ENCODE peak calls at places on chromosomes 5 and 9, in six cellular contexts. T is Peyer's patch, X is endothelial cell of umbilical vein, M is K562, Q is body of pancreas, N is heart left ventricle. W is an unnamed sample.

GRCh38 chr9:84711936-84712335 is 42.4 kb downstream of the NTRK2 start:
- DNase-seq in T (no peak), X (no peak), M (no peak), Q (peak; percentile 53), N (no peak), W (no peak)

GRCh38 chr9:136941231-136942111 is 3.1 kb downstream of the FBXW5 start:
- DNase-seq in T (no peak), X (no peak), M (no peak), Q (no peak), N (no peak), W (no peak)

GRCh38 chr5:68544091-68544655 is 328.6 kb downstream of the PIK3R1 start:
- DNase-seq in T (no peak), X (no peak), M (no peak), Q (no peak), N (no peak), W (no peak)

GRCh38 chr9:136527131-136527530 is 18.7 kb downstream of the NOTCH1 start:
- DNase-seq in T (no peak), X (no peak), M (no peak), Q (no peak), N (no peak), W (no peak)

GRCh38 chr5:179326176-179326997 is 18.9 kb downstream of the ADAMTS2 start:
- DNase-seq in T (peak; percentile 60), X (no peak), M (peak; percentile 81), Q (peak; percentile 48), N (peak; percentile 65), W (peak; percentile 86)

GRCh38 chr9:132990781-132991180 is 12.3 kb downstream of the GFI1B start:
- DNase-seq in T (no peak), X (no peak), M (no peak), Q (no peak), N (no peak), W (no peak)

GRCh38 chr5:43627028-43627427 is 24.0 kb downstream of the NNT start:
- DNase-seq in T (no peak), X (peak; percentile 48), M (peak; percentile 53), Q (peak; percentile 17), N (peak; percentile 31), W (peak; percentile 23)

GRCh38 chr9:100426532-100427365 is at the start of gene MSANTD3:
- DNase-seq in T (peak; percentile 74), X (peak; percentile 84), M (peak; percentile 91), Q (peak; percentile 70), N (peak; percentile 67), W (peak; percentile 51)

GRCh38 chr9:135647897-135648296 is 8.6 kb upstream of the GLT6D1 start:
- DNase-seq in T (no peak), X (no peak), M (no peak), Q (no peak), N (no peak), W (no peak)

GRCh38 chr9:108565651-108566378 is 290.0 kb downstream of the ACTL7B start:
- DNase-seq in T (peak; percentile 66), X (peak; percentile 75), M (peak; percentile 70), Q (peak; percentile 66), N (peak; percentile 48), W (peak; percentile 38)

GRCh38 chr9:129834489-129835127 is 467 bp downstream of the C9orf78 start:
- DNase-seq in T (peak; percentile 66), X (no peak), M (no peak), Q (no peak), N (no peak), W (no peak)

GRCh38 chr5:168592014-168592368 is 12.8 kb upstream of the PANK3 start:
- DNase-seq in T (no peak), X (no peak), M (no peak), Q (peak; percentile 79), N (no peak), W (no peak)

GRCh38 chr5:14038341-14038959 is 94.0 kb upstream of the DNAH5 start:
- DNase-seq in T (no peak), X (peak; percentile 72), M (no peak), Q (no peak), N (no peak), W (no peak)

GRCh38 chr5:109529520-109529919 is 119.7 kb upstream of the PJA2 start:
- DNase-seq in T (no peak), X (no peak), M (no peak), Q (peak; percentile 63), N (peak; percentile 27), W (no peak)

GRCh38 chr5:142151436-142152382 is 43.1 kb downstream of the NDFIP1 start:
- DNase-seq in T (peak; percentile 73), X (peak; percentile 83), M (peak; percentile 61), Q (peak; percentile 40), N (peak; percentile 63), W (peak; percentile 27)

GRCh38 chr9:121503443-121503842 is 3.8 kb upstream of the GGTA1 start:
- DNase-seq in T (no peak), X (no peak), M (no peak), Q (no peak), N (no peak), W (no peak)

GRCh38 chr9:80556631-80557030 is 984.9 kb downstream of the TLE4 start:
- DNase-seq in T (no peak), X (no peak), M (no peak), Q (no peak), N (no peak), W (no peak)

DNA sequence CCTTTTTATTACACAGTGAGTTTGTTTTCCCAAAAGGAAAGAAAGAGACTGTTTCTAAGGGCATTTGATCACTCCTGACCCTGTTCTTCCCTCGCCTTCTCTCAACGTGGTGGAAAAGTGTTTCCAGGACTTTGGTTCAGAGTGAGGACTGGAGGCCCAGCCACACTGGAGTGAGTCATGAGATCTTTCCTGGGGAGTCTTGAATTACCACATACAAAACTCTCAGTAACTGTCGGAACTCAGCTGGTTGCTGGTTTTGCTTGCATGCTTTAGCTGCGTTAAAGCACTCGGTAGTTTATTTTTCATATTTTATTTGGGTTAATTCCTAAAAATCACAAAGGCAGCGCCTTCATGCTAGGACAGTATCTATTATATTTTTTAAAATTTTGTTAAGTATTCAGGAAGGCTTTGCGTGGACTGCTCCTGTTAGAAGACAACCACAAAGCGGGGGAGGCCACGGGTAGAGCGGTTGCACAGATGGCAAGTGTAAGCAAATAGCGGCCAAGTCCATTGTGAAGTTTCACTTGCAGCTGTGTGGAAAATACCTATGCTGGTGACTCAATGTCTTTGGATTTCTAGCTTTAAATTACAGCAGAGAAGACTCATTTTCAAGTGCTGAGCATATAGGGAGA is 77.7 kb downstream of the ARSB start:
- DNase-seq in T (peak; percentile 54), X (peak; percentile 86), M (no peak), Q (peak; percentile 25), N (peak; percentile 51), W (peak; percentile 44)
- TF ChIP-seq POLR2A in T (no peak), X (no peak), M (no peak), Q (no peak), N (no peak), W (no peak)

DNA sequence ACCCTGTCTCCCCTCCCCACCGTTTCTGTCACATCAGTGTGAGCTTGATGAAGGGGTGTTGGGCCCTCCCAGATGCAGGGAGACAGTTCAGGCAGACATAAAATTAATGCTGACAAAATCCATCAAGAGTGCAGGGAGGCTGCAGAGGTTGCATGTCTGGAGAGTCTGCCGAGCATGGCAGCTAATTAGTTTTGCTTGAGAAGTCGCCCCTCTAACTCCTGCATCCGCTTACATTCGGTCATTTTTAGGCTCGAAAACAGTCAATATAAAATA is 44.9 kb downstream of the GALNT12 start:
- DNase-seq in T (no peak), X (no peak), M (no peak), Q (no peak), N (no peak), W (no peak)
- H3K27ac ChIP-seq in T (no peak overlapping the region), X (no peak overlapping the region), M (peak overlapping the region; percentile 86), Q (no peak overlapping the region), N (no peak overlapping the region), W (no peak overlapping the region)

DNA sequence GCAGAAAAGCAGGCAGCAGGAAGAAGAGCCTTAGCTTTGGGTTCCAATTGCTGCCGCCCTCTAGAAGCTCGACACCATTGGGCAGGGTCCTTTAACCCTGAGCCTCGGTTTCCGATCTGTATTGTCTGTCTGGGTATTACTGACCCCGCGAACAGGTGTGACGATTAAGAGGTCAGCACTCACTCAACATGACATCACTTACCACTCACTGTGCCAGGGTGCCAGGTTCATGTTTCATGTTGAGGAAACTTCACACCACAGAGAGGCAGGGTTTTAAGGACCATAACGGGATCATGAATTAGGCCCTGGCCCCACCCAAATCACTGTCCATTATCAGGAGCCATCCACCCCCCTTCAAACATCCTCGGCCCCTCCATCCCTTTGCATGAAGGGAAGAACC is 75.5 kb downstream of the GPR21 start:
- DNase-seq in T (no peak), X (no peak), M (no peak), Q (no peak), N (no peak), W (no peak)
- TF ChIP-seq POLR2A in T (no peak), X (no peak), M (no peak), Q (no peak), N (no peak), W (no peak)

GRCh38 chr5:140232731-140233130 is 57.7 kb downstream of the CYSTM1 start:
- DNase-seq in T (no peak), X (no peak), M (no peak), Q (no peak), N (no peak), W (no peak)

GRCh38 chr5:140227046-140227445 is 52.1 kb downstream of the CYSTM1 start:
- DNase-seq in T (no peak), X (no peak), M (no peak), Q (no peak), N (no peak), W (no peak)

GRCh38 chr5:140224658-140225057 is 49.7 kb downstream of the CYSTM1 start:
- DNase-seq in T (no peak), X (no peak), M (no peak), Q (no peak), N (no peak), W (no peak)

GRCh38 chr5:140225396-140225795 is 50.4 kb downstream of the CYSTM1 start:
- DNase-seq in T (peak; percentile 68), X (no peak), M (no peak), Q (no peak), N (no peak), W (no peak)

DNA sequence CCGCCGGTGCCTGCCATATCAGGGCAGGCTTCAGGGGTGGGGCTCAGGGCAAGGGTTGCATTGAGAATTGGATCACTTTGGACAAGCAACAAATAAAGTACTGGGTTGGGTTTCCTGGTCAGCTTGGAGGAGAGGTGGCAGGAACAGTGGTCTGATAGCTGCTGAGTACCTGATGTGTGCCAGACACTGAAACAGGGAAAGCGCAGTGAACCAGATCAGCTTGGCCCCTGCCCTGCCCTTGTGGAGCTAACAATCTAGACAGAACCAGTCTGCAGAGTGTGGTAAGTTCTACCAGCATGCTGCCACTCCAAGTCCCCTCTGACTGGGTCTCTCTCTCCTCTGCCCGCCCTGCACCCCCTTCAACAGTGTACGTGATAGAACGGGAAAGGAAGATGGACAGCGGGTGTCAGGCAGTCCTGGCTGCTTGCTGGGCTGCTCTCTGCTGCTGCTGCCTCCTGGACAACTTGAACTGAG is 53.4 kb downstream of the CYSTM1 start:
- DNase-seq in T (peak; percentile 86), X (no peak), M (no peak), Q (no peak), N (no peak), W (no peak)
- H3K27ac ChIP-seq in T (peak overlapping the region; percentile 96), X (no peak overlapping the region), M (no peak overlapping the region), Q (no peak overlapping the region), N (peak overlapping the region; percentile 55), W (no peak overlapping the region)

GRCh38 chr9:127796225-127796813 is 6.4 kb upstream of the FPGS start:
- DNase-seq in T (peak; percentile 72), X (no peak), M (no peak), Q (peak; percentile 89), N (no peak), W (peak; percentile 79)
- TF ChIP-seq POLR2A in T (no peak), X (peak; percentile 21), M (peak; percentile 37), Q (peak; percentile 8), N (no peak), W (no peak)

W was measured in uterus.